ENCODE peak calls at places on chromosomes 11 and 22, in four cellular contexts. X, R, O and G are unnamed samples.

GRCh38 chr11:122593473-122594420 is 61.8 kb upstream of the UBASH3B start:
- DNase-seq in X (no peak), O (no peak), R (no peak), G (no peak)

GRCh38 chr11:104704888-104705287 is 193.4 kb downstream of the CASP12 start:
- DNase-seq in R (no peak), O (no peak), X (no peak), G (no peak)

GRCh38 chr11:68751331-68751856 is at the start of gene TESMIN:
- DNase-seq in O (peak; percentile 53), R (peak; percentile 99), X (peak; percentile 85), G (peak; percentile 97)

GRCh38 chr11:33722579-33723234 is 13.5 kb downstream of the CD59 start:
- DNase-seq in X (no peak), O (no peak), R (peak; percentile 45), G (no peak)

GRCh38 chr11:77392842-77393241 is 81.1 kb downstream of the PAK1 start:
- DNase-seq in R (no peak), X (no peak), O (no peak), G (no peak)

GRCh38 chr22:29328055-29328454 is 12.6 kb upstream of the RASL10A start:
- DNase-seq in R (no peak), X (no peak), O (no peak), G (no peak)

GRCh38 chr11:120660024-120660565 is 148.5 kb downstream of the GRIK4 start:
- DNase-seq in X (peak; percentile 44), O (peak; percentile 53), R (peak; percentile 75), G (peak; percentile 84)

GRCh38 chr11:130653838-130654601 is 205.6 kb downstream of the ADAMTS15 start:
- DNase-seq in O (no peak), R (no peak), X (no peak), G (no peak)

GRCh38 chr11:120068114-120068573 is 69.8 kb downstream of the TRIM29 start:
- DNase-seq in O (no peak), R (no peak), X (no peak), G (no peak)

GRCh38 chr22:21047035-21047661 is 1.4 kb downstream of the LRRC74B start:
- DNase-seq in O (no peak), X (no peak), R (no peak), G (no peak)

GRCh38 chr11:9664276-9665171 is 647 bp downstream of the SWAP70 start:
- DNase-seq in X (peak; percentile 48), O (peak; percentile 29), R (no peak), G (peak; percentile 22)

GRCh38 chr11:62707277-62707771 is at the start of the genes BSCL2 and GNG3:
- DNase-seq in R (peak; percentile 68), X (no peak), O (no peak), G (peak; percentile 97)

GRCh38 chr11:6204708-6205107 is 649 bp upstream of the C11orf42 start:
- DNase-seq in R (no peak), O (peak; percentile 6), X (no peak), G (no peak)

GRCh38 chr22:39148727-39149535 is 3.5 kb downstream of the CBX7 start:
- DNase-seq in R (peak; percentile 60), X (no peak), O (no peak), G (peak; percentile 69)

GRCh38 chr11:71581826-71582225 is 849 bp downstream of the KRTAP5-11 start:
- DNase-seq in X (no peak), R (no peak), O (no peak), G (no peak)

GRCh38 chr11:112212290-112212689 is 13.9 kb upstream of the PTS start:
- DNase-seq in O (no peak), R (no peak), X (no peak), G (no peak)

GRCh38 chr11:2237457-2238238 is 32.7 kb downstream of the ASCL2 start:
- DNase-seq in X (no peak), O (no peak), R (no peak), G (no peak)

GRCh38 chr22:38291201-38291777 is 18.5 kb upstream of the TMEM184B start:
- DNase-seq in R (no peak), X (no peak), O (no peak), G (no peak)

GRCh38 chr11:115928811-115929210 is 424.6 kb upstream of the CADM1 start:
- DNase-seq in O (no peak), X (no peak), R (no peak), G (no peak)

GRCh38 chr11:87719311-87720073 is 455.8 kb downstream of the RAB38 start:
- DNase-seq in X (no peak), O (no peak), R (no peak), G (no peak)

GRCh38 chr11:75450826-75451783 is 18.1 kb upstream of the KLHL35 start:
- DNase-seq in R (peak; percentile 78), O (no peak), X (peak; percentile 28), G (peak; percentile 90)

GRCh38 chr11:96110302-96110701 is 186.4 kb upstream of the MTMR2 start:
- DNase-seq in O (no peak), R (no peak), X (no peak), G (no peak)

GRCh38 chr22:39349506-39349966 is 255 bp upstream of the SYNGR1 start:
- DNase-seq in R (peak; percentile 95), O (no peak), X (peak; percentile 36), G (peak; percentile 56)

GRCh38 chr22:18095101-18095805 is 15.4 kb upstream of the TUBA8 start:
- DNase-seq in X (no peak), R (no peak), O (no peak), G (no peak)

GRCh38 chr11:4511846-4512245 is 29.4 kb downstream of the OR52K1 start:
- DNase-seq in O (no peak), X (no peak), R (no peak), G (no peak)

GRCh38 chr11:44611687-44612437 is 46.4 kb downstream of the CD82 start:
- DNase-seq in X (no peak), O (no peak), R (no peak), G (no peak)

GRCh38 chr22:40908895-40909294 is 42.3 kb upstream of the RBX1 start:
- DNase-seq in O (no peak), X (no peak), R (no peak), G (no peak)

GRCh38 chr11:130765951-130766649 is 150.2 kb downstream of the SNX19 start:
- DNase-seq in O (no peak), X (no peak), R (no peak), G (no peak)

GRCh38 chr11:125164422-125165110 is at the start of gene PKNOX2:
- DNase-seq in O (peak; percentile 15), X (peak; percentile 47), R (peak; percentile 66), G (peak; percentile 91)

GRCh38 chr22:30701872-30702271 is 7.2 kb downstream of the OSBP2 start:
- DNase-seq in R (no peak), X (no peak), O (no peak), G (no peak)

GRCh38 chr11:2990617-2991476 is 1.3 kb downstream of the NAP1L4 start:
- DNase-seq in X (peak; percentile 25), O (peak; percentile 77), R (no peak), G (no peak)

GRCh38 chr11:65859812-65860277 is 388 bp upstream of the MUS81 start:
- DNase-seq in R (no peak), X (no peak), O (no peak), G (peak; percentile 40)

GRCh38 chr11:3002346-3002745 is 10.2 kb upstream of the NAP1L4 start:
- DNase-seq in O (no peak), X (no peak), R (no peak), G (no peak)

DNA sequence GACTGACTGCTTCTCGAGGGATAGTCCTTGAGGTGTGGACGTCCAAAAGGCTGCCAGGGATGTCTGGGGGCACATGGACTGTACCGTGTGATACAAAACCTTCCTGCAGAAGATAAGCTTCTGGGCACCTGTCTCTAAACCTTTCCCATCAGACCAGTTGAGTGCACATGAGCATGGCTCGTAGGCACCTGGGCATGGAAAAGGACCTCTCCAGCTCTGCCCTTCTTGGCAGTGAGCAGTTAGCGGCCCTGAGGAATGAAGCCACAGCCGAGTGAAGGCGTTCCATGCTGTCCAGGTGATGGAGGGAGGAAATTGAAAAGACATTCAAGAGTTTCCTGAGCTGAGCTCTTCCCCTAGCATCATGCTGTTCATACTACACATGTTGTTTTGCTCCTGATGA is 138.8 kb downstream of the KIRREL3 start:
- DNase-seq in R (no peak), X (no peak), O (no peak), G (no peak)
- TF ChIP-seq NR3C1 in R (no peak), X (no peak), O (no peak), G (no peak)

GRCh38 chr22:19565382-19565902 is 41.2 kb upstream of the CLDN5 start:
- DNase-seq in X (no peak), R (no peak), O (no peak), G (no peak)

GRCh38 chr22:19568337-19569311 is 44.4 kb upstream of the CLDN5 start:
- DNase-seq in X (no peak), R (peak; percentile 33), O (no peak), G (no peak)

GRCh38 chr22:19567383-19568009 is 43.3 kb upstream of the CLDN5 start:
- DNase-seq in O (no peak), X (no peak), R (peak; percentile 33), G (no peak)

GRCh38 chr22:19566599-19567382 is 42.6 kb upstream of the CLDN5 start:
- DNase-seq in X (no peak), O (no peak), R (peak; percentile 59), G (no peak)

DNA sequence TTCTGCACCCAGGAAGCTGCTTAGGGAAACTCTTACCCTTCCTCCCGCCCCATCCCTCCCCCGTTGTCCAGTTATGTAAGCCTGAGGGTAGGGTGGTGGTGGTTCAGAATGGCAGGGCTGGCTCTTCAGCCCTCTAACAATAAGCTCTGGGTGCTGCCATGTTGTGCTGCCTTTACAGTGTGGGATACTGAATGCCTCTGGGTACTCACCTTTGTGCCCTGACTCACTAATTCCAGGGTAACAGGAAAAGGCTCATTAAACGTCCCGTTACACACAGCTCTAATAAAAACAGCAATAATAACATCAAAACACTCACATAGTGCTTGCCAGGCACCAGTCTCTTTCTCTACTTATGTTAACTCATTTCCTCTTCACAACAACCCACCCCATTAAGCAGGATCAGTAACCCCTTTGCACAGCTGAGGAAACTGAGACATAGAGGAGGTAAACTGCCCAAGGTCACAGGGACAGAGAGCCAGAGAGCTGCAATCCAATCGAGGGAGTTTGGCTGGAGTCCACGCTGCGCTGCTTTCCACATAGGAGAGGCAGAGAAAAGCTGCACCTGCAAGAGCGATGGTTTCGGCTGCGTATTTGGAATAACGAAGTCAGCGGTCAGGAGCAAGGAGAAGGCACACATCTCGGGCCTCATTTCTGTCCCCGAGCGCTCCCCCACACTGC is 41.9 kb upstream of the CLDN5 start:
- DNase-seq in O (no peak), R (peak; percentile 24), X (no peak), G (no peak)
- TF ChIP-seq NR3C1 in O (no peak), R (no peak), X (no peak), G (no peak)

DNA sequence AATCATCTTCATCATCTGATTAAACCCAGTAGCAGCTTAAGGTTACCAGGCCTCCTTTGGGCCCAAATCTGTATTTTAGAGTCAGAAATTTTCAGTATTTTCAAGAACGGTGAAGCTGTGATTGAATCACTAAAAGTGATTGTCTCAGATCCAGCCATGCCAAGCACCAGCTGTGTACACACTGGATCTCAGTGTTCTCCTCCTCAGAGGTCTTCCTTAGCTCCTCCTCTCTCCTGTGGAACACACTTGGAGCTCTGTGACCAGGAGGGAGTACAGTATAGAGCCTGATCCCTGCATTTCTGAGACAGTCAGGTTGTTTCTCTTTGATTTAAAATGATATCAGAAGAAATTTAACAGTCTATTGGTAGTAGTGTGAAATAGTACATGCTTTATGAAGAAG is 401.1 kb downstream of the NTM start:
- DNase-seq in X (no peak), R (no peak), O (no peak), G (no peak)
- TF ChIP-seq NR3C1 in X (no peak), R (no peak), O (no peak), G (no peak)

DNA sequence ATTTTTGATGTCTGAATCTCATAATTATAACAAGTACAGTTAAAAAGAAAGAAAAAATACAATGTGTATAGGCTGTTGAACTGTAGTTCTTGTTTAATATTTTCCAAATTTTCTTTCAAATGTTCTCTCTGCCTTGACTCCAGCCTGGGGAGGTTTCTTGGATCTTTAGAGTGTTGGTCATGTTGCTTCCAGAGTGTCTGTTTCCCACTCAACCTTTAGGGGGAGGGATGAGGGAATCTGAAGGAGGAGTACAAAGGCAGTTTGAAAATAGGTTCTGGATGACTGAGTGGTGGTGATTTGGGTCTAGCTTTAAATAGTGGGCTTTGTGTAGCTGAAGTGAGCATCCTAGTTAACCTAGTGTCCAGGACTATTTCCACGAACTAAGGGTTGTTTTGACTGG is 2.0 kb downstream of the CTNND1 start:
- DNase-seq in R (peak; percentile 40), X (peak; percentile 76), O (peak; percentile 50), G (no peak)
- TF ChIP-seq NR3C1 in R (no peak), X (no peak), O (no peak), G (no peak)